ENCODE peak calls at places on chromosome 5, in eight cellular contexts. G, H, Y, X, L, T, A and Q are unnamed samples.

GRCh38 chr5:104412649-104413240 is 850.2 kb upstream of the NUDT12 start:
- DNase-seq in A (peak), L (no peak), G (peak), H (no peak), Y (peak), T (no peak), X (peak), Q (peak)

GRCh38 chr5:181160144-181160754 is 12.9 kb downstream of the OR2V2 start:
- DNase-seq in T (peak), H (no peak), A (peak), L (peak), X (no peak), G (peak), Y (peak), Q (peak)

GRCh38 chr5:93890657-93891056 is 149.3 kb upstream of the POU5F2 start:
- DNase-seq in Y (peak), H (peak), L (no peak), G (no peak), X (no peak), T (no peak), A (no peak), Q (no peak)

GRCh38 chr5:402615-403359 is 40.2 kb upstream of the EXOC3 start:
- DNase-seq in Y (no peak), X (no peak), A (no peak), G (no peak), L (no peak), H (no peak), T (no peak), Q (no peak)

GRCh38 chr5:149128023-149128875 is 13.0 kb upstream of the ABLIM3 start:
- DNase-seq in G (no peak), L (peak), T (no peak), A (peak), H (no peak), X (peak), Y (peak), Q (peak)

GRCh38 chr5:16970826-16971225 is 34.7 kb upstream of the MYO10 start:
- DNase-seq in T (no peak), A (peak), Y (peak), H (no peak), L (no peak), X (no peak), G (peak), Q (peak)

GRCh38 chr5:138662599-138662998 is 87.4 kb upstream of the HSPA9 start:
- DNase-seq in H (no peak), Y (peak), X (no peak), G (peak), L (no peak), A (no peak), T (no peak), Q (no peak)

GRCh38 chr5:60026174-60026573 is 132.6 kb upstream of the PDE4D start:
- DNase-seq in G (peak), Y (peak), T (no peak), X (no peak), A (peak), H (no peak), L (no peak), Q (no peak)

GRCh38 chr5:135828793-135829150 is 5.7 kb upstream of the SLC25A48 start:
- DNase-seq in L (no peak), G (no peak), H (no peak), A (no peak), T (no peak), Y (no peak), X (no peak), Q (no peak)